ENCODE peak calls at places on chromosomes 2 and 18, in four cellular contexts. One of them, this sample, is unnamed.

GRCh38 chr2:182038579-182038978 is 52.9 kb downstream of the PPP1R1C start:
- DNase-seq in NB4: no peak
- DNase-seq in endothelial cell of umbilical vein: no peak
- DNase-seq in H9: no peak
- DNase-seq in this sample: no peak

GRCh38 chr2:73896362-73897239 is 3.8 kb downstream of the ACTG2 start:
- DNase-seq in NB4: no peak
- DNase-seq in endothelial cell of umbilical vein: no peak
- DNase-seq in H9: no peak
- DNase-seq in this sample: peak; percentile 18

GRCh38 chr2:227152093-227152766 is 11.8 kb downstream of the COL4A4 start:
- DNase-seq in NB4: no peak
- DNase-seq in endothelial cell of umbilical vein: no peak
- DNase-seq in H9: no peak
- DNase-seq in this sample: no peak

GRCh38 chr2:152348388-152348787 is 13.4 kb downstream of the FMNL2 start:
- DNase-seq in NB4: no peak
- DNase-seq in endothelial cell of umbilical vein: no peak
- DNase-seq in H9: no peak
- DNase-seq in this sample: no peak

GRCh38 chr2:19540739-19541503 is 182.5 kb upstream of the OSR1 start:
- DNase-seq in NB4: peak; percentile 20
- DNase-seq in endothelial cell of umbilical vein: no peak
- DNase-seq in H9: no peak
- DNase-seq in this sample: no peak

GRCh38 chr2:72289283-72289682 is 141.6 kb upstream of the CYP26B1 start:
- DNase-seq in NB4: no peak
- DNase-seq in endothelial cell of umbilical vein: no peak
- DNase-seq in H9: no peak
- DNase-seq in this sample: no peak

GRCh38 chr18:5772271-5772670 is 123.1 kb downstream of the TMEM200C start:
- DNase-seq in NB4: no peak
- DNase-seq in endothelial cell of umbilical vein: no peak
- DNase-seq in H9: no peak
- DNase-seq in this sample: no peak

GRCh38 chr2:153940511-153940910 is 68.8 kb downstream of the GALNT13 start:
- DNase-seq in NB4: no peak
- DNase-seq in endothelial cell of umbilical vein: no peak
- DNase-seq in H9: no peak
- DNase-seq in this sample: no peak

GRCh38 chr2:126913881-126914495 is 15.3 kb downstream of the TEX51 start:
- DNase-seq in NB4: no peak
- DNase-seq in endothelial cell of umbilical vein: no peak
- DNase-seq in H9: no peak
- DNase-seq in this sample: no peak

GRCh38 chr2:98869272-98869641 is 66.8 kb downstream of the CRACDL start:
- DNase-seq in NB4: no peak
- DNase-seq in endothelial cell of umbilical vein: no peak
- DNase-seq in H9: peak; percentile 48
- DNase-seq in this sample: no peak

GRCh38 chr2:15579641-15580040 is 12.0 kb upstream of the DDX1 start:
- DNase-seq in NB4: no peak
- DNase-seq in endothelial cell of umbilical vein: peak; percentile 89
- DNase-seq in H9: peak; percentile 38
- DNase-seq in this sample: no peak

GRCh38 chr2:24505534-24505933 is 14.5 kb downstream of the NCOA1 start:
- DNase-seq in NB4: no peak
- DNase-seq in endothelial cell of umbilical vein: no peak
- DNase-seq in H9: no peak
- DNase-seq in this sample: no peak

GRCh38 chr2:74648009-74648443 is at the start of gene M1AP:
- DNase-seq in NB4: no peak
- DNase-seq in endothelial cell of umbilical vein: no peak
- DNase-seq in H9: peak; percentile 81
- DNase-seq in this sample: peak; percentile 50

GRCh38 chr2:217653240-217653639 is 349.6 kb downstream of the TNS1 start:
- DNase-seq in NB4: peak; percentile 50
- DNase-seq in endothelial cell of umbilical vein: peak; percentile 6
- DNase-seq in H9: no peak
- DNase-seq in this sample: no peak

GRCh38 chr2:144702051-144702450 is 182.1 kb upstream of the ZEB2 start:
- DNase-seq in NB4: peak; percentile 94
- DNase-seq in endothelial cell of umbilical vein: no peak
- DNase-seq in H9: no peak
- DNase-seq in this sample: no peak

GRCh38 chr18:13462686-13463085 is 244.1 kb downstream of the LDLRAD4 start:
- DNase-seq in NB4: no peak
- DNase-seq in endothelial cell of umbilical vein: no peak
- DNase-seq in H9: no peak
- DNase-seq in this sample: no peak

GRCh38 chr18:55833543-55833942 is 245.6 kb upstream of the TCF4 start:
- DNase-seq in NB4: no peak
- DNase-seq in endothelial cell of umbilical vein: no peak
- DNase-seq in H9: no peak
- DNase-seq in this sample: no peak

GRCh38 chr2:168730391-168730790 is 72.0 kb upstream of the NOSTRIN start:
- DNase-seq in NB4: peak; percentile 20
- DNase-seq in endothelial cell of umbilical vein: no peak
- DNase-seq in H9: peak; percentile 37
- DNase-seq in this sample: no peak

GRCh38 chr2:95267458-95268207 is 6.6 kb upstream of the PROM2 start:
- DNase-seq in NB4: no peak
- DNase-seq in endothelial cell of umbilical vein: no peak
- DNase-seq in H9: peak; percentile 12
- DNase-seq in this sample: no peak

GRCh38 chr2:72859831-72860262 is 27.4 kb upstream of the SPR start:
- DNase-seq in NB4: peak; percentile 63
- DNase-seq in endothelial cell of umbilical vein: peak; percentile 71
- DNase-seq in H9: peak; percentile 79
- DNase-seq in this sample: peak; percentile 61

GRCh38 chr2:219035942-219036341 is 5.4 kb downstream of the CFAP65 start:
- DNase-seq in NB4: no peak
- DNase-seq in endothelial cell of umbilical vein: no peak
- DNase-seq in H9: no peak
- DNase-seq in this sample: no peak

GRCh38 chr2:85741211-85741610 is 12.6 kb upstream of the ATOH8 start:
- DNase-seq in NB4: no peak
- DNase-seq in endothelial cell of umbilical vein: no peak
- DNase-seq in H9: no peak
- DNase-seq in this sample: no peak

GRCh38 chr2:128630974-128631697 is 312.5 kb upstream of the HS6ST1 start:
- DNase-seq in NB4: no peak
- DNase-seq in endothelial cell of umbilical vein: no peak
- DNase-seq in H9: peak; percentile 15
- DNase-seq in this sample: no peak

GRCh38 chr2:63399171-63399570 is 189.1 kb downstream of the WDPCP start:
- DNase-seq in NB4: no peak
- DNase-seq in endothelial cell of umbilical vein: no peak
- DNase-seq in H9: no peak
- DNase-seq in this sample: no peak

GRCh38 chr18:35030234-35030989 is 10.8 kb upstream of the MAPRE2 start:
- DNase-seq in NB4: no peak
- DNase-seq in endothelial cell of umbilical vein: no peak
- DNase-seq in H9: no peak
- DNase-seq in this sample: no peak

DNA sequence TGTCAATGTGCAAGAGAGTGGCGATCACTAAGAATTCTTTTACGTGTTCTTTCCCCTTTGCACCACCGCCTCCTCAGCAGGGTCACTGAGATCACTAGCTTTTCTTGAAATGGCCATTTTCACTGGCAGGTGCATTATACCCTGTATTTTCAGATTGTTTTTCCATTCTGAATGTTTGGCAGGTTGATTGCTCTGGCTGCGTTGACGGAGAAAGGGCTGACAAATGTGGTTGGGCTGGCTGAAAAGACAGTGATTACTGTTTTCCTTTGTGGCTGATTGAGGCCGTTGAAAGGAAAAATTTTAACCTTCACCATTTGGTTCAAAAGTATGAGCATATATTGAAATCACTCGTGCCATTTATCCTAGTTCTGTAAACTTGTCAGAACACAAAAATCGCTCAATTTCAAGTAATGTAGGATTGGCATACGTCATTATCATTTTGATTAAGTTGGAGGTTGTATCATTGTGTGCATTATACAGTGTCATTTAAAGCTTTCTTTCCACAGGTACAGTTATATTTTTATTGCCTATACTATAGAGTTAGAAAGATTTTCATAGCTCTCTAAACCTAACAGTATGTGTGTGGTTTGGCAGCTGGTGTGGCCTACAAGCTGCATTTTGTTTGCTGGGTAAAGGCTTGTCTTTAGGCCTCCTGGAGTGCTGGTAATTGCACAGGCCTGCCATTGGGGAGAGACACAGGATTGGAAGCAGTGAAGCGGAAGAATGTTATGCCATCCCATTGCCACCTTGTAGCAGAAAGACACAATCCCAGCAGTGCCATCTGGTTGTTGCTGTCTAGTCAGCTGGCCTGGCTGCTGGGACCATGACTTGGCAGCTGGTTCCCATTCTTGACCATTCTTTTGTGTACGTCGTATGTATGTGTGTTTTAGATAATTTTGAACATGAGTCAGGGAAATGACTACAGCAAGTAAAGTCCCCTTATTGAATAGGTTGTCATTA is 36.7 kb downstream of the DYNC1I2 start:
- DNase-seq in NB4: peak; percentile 14
- DNase-seq in endothelial cell of umbilical vein: peak; percentile 17
- DNase-seq in H9: peak; percentile 42
- DNase-seq in this sample: no peak
- TF ChIP-seq CTCF in NB4: peak; percentile 7
- TF ChIP-seq CTCF in endothelial cell of umbilical vein: no peak
- TF ChIP-seq CTCF in H9: peak; percentile 45
- TF ChIP-seq CTCF in this sample: no peak

DNA sequence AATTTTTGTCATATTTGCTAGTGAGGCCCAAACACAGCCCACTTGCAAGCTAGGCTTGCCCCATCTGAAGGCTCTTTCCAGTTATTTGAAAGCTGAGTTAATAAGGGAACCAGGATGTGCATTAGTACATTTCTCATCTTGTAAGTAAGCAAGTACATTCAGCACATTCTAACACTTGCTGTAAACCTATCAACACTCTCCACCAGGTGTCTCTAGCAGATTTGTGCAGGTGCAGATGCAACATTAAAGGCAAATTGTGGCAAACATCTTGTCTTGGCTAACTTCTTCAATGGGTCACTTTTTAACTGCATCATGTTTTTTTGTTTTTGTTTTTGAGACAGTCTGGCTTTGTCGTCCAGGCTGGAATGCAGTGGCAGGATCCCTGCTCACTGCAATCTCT is 25.3 kb upstream of the MFSD6 start:
- DNase-seq in NB4: peak; percentile 56
- DNase-seq in endothelial cell of umbilical vein: peak; percentile 66
- DNase-seq in H9: no peak
- DNase-seq in this sample: peak; percentile 68
- TF ChIP-seq CTCF in NB4: peak; percentile 37
- TF ChIP-seq CTCF in endothelial cell of umbilical vein: peak; percentile 35
- TF ChIP-seq CTCF in H9: peak; percentile 65
- TF ChIP-seq CTCF in this sample: peak; percentile 35

GRCh38 chr2:191013617-191013875 is 425 bp downstream of the STAT1 start:
- DNase-seq in NB4: no peak
- DNase-seq in endothelial cell of umbilical vein: no peak
- DNase-seq in H9: no peak
- DNase-seq in this sample: no peak
- TF ChIP-seq CTCF in NB4: no peak
- TF ChIP-seq CTCF in endothelial cell of umbilical vein: no peak
- TF ChIP-seq CTCF in H9: no peak
- TF ChIP-seq CTCF in this sample: no peak

DNA sequence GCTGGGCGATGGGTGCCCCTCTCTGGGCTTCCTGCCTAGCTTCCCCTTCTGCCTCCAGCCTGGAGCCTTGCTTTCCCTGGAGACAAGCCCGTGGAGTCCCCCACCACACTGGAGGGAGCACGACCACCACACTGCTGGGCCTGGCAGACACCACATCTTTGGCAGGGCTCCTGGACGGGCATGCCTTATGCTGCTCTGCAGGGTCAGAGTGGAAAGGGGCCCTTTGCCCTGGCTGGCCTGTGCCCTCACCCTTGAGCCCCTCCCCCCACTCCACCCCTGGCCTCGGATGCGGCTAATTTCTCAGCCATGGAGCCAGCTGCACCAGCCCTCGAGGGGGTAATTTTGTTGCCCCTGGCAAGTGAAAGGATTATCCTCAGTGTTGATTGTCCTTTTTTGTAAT is 194.5 kb downstream of the LOXHD1 start:
- DNase-seq in NB4: no peak
- DNase-seq in endothelial cell of umbilical vein: no peak
- DNase-seq in H9: peak; percentile 29
- DNase-seq in this sample: no peak
- TF ChIP-seq CTCF in NB4: no peak
- TF ChIP-seq CTCF in endothelial cell of umbilical vein: no peak
- TF ChIP-seq CTCF in H9: no peak
- TF ChIP-seq CTCF in this sample: no peak

DNA sequence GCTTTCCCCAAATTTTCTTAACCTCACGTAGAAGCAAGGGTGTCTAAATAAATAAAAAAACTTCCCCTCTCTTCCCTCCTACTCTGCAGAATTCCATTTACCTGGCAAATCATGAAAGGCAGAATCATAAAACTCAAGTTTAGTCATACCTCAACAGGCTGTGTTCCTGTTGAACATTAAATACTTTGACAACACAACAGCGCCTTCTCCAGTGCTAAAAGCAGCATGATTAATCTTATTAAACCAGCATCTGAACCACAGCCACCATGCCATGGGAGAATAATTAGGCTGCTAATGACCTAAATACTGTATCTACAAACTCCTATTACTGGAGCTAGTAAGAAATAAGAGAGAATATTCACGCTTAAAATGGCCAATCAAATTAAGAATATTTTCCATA is 68.1 kb downstream of the CDH2 start:
- DNase-seq in NB4: no peak
- DNase-seq in endothelial cell of umbilical vein: no peak
- DNase-seq in H9: no peak
- DNase-seq in this sample: no peak
- TF ChIP-seq CTCF in NB4: no peak
- TF ChIP-seq CTCF in endothelial cell of umbilical vein: no peak
- TF ChIP-seq CTCF in H9: no peak
- TF ChIP-seq CTCF in this sample: no peak

GRCh38 chr18:74291771-74292540 is at the start of gene CYB5A:
- DNase-seq in NB4: peak; percentile 95
- DNase-seq in endothelial cell of umbilical vein: peak; percentile 97
- DNase-seq in H9: peak; percentile 96
- DNase-seq in this sample: peak; percentile 100
- TF ChIP-seq CTCF in NB4: no peak
- TF ChIP-seq CTCF in endothelial cell of umbilical vein: peak; percentile 8
- TF ChIP-seq CTCF in H9: peak; percentile 43
- TF ChIP-seq CTCF in this sample: no peak

This sample was measured in GM20000.